ENCODE peak calls at places on chromosomes 2 and 18, in six cellular contexts. One of them, this sample, is unnamed.

GRCh38 chr2:27569398-27569797 is 13.4 kb upstream of the ZNF512 start:
- DNase-seq in activated CD4-positive, CD25-positive, alpha-beta regulatory T cell treated with anti-CD3 and anti-CD28 coated beads, Interleukin-2, amount 50 U/mL, for 72 hours: no peak
- DNase-seq in astrocyte of the cerebellum: no peak
- DNase-seq in A172: no peak
- DNase-seq in NCI-H510A treated with DMSO at 0.1 percent for 48 hours: no peak
- DNase-seq in HuH-7: no peak
- DNase-seq in this sample: no peak

GRCh38 chr2:206361407-206362045 is 81.8 kb upstream of the ADAM23 start:
- DNase-seq in HuH-7: no peak
- DNase-seq in activated CD4-positive, CD25-positive, alpha-beta regulatory T cell treated with anti-CD3 and anti-CD28 coated beads, Interleukin-2, amount 50 U/mL, for 72 hours: no peak
- DNase-seq in NCI-H510A treated with DMSO at 0.1 percent for 48 hours: no peak
- DNase-seq in A172: no peak
- DNase-seq in astrocyte of the cerebellum: no peak
- DNase-seq in this sample: no peak

GRCh38 chr18:7572837-7573236 is 5.7 kb downstream of the PTPRM start:
- DNase-seq in activated CD4-positive, CD25-positive, alpha-beta regulatory T cell treated with anti-CD3 and anti-CD28 coated beads, Interleukin-2, amount 50 U/mL, for 72 hours: no peak
- DNase-seq in astrocyte of the cerebellum: no peak
- DNase-seq in A172: no peak
- DNase-seq in NCI-H510A treated with DMSO at 0.1 percent for 48 hours: no peak
- DNase-seq in HuH-7: no peak
- DNase-seq in this sample: no peak

GRCh38 chr2:124318913-124319312 is 293.8 kb downstream of the CNTNAP5 start:
- DNase-seq in activated CD4-positive, CD25-positive, alpha-beta regulatory T cell treated with anti-CD3 and anti-CD28 coated beads, Interleukin-2, amount 50 U/mL, for 72 hours: no peak
- DNase-seq in A172: no peak
- DNase-seq in HuH-7: no peak
- DNase-seq in NCI-H510A treated with DMSO at 0.1 percent for 48 hours: peak; percentile 58
- DNase-seq in astrocyte of the cerebellum: no peak
- DNase-seq in this sample: no peak

GRCh38 chr2:230924470-230925341 is at the start of gene GPR55:
- DNase-seq in astrocyte of the cerebellum: no peak
- DNase-seq in HuH-7: peak; percentile 73
- DNase-seq in A172: no peak
- DNase-seq in NCI-H510A treated with DMSO at 0.1 percent for 48 hours: peak; percentile 31
- DNase-seq in activated CD4-positive, CD25-positive, alpha-beta regulatory T cell treated with anti-CD3 and anti-CD28 coated beads, Interleukin-2, amount 50 U/mL, for 72 hours: peak; percentile 70
- DNase-seq in this sample: no peak

GRCh38 chr18:49859006-49859359 is 45.6 kb upstream of the ACAA2 start:
- DNase-seq in A172: no peak
- DNase-seq in activated CD4-positive, CD25-positive, alpha-beta regulatory T cell treated with anti-CD3 and anti-CD28 coated beads, Interleukin-2, amount 50 U/mL, for 72 hours: no peak
- DNase-seq in astrocyte of the cerebellum: no peak
- DNase-seq in NCI-H510A treated with DMSO at 0.1 percent for 48 hours: no peak
- DNase-seq in HuH-7: no peak
- DNase-seq in this sample: no peak

GRCh38 chr2:182097571-182097970 is 111.9 kb downstream of the PPP1R1C start:
- DNase-seq in HuH-7: no peak
- DNase-seq in activated CD4-positive, CD25-positive, alpha-beta regulatory T cell treated with anti-CD3 and anti-CD28 coated beads, Interleukin-2, amount 50 U/mL, for 72 hours: no peak
- DNase-seq in NCI-H510A treated with DMSO at 0.1 percent for 48 hours: no peak
- DNase-seq in astrocyte of the cerebellum: no peak
- DNase-seq in A172: no peak
- DNase-seq in this sample: no peak

GRCh38 chr2:149466635-149467034 is 120.9 kb downstream of the MMADHC start:
- DNase-seq in activated CD4-positive, CD25-positive, alpha-beta regulatory T cell treated with anti-CD3 and anti-CD28 coated beads, Interleukin-2, amount 50 U/mL, for 72 hours: no peak
- DNase-seq in HuH-7: peak; percentile 30
- DNase-seq in NCI-H510A treated with DMSO at 0.1 percent for 48 hours: no peak
- DNase-seq in A172: peak; percentile 14
- DNase-seq in astrocyte of the cerebellum: no peak
- DNase-seq in this sample: no peak